ENCODE peak calls at places on chromosomes 13 and 19, in four cellular contexts. F is HepG2, Q is SK-N-SH, H is ovary. K is an unnamed sample.
A peak's percentile ranks its signal among the peaks of the same experiment; 100 is the strongest.

GRCh38 chr13:94188173-94188869 is 291.2 kb downstream of the DCT start:
- DNase-seq in H (no peak), F (no peak), Q (no peak), K (no peak)

GRCh38 chr13:82758056-82758455 is 1124.2 kb downstream of the SLITRK1 start:
- DNase-seq in H (no peak), Q (peak; percentile 37), F (peak; percentile 15), K (no peak)

GRCh38 chr13:110912651-110913051 is 2.2 kb downstream of the ANKRD10 start:
- DNase-seq in F (peak; percentile 54), Q (no peak), H (no peak), K (no peak)

GRCh38 chr19:19623383-19623782 is 4.6 kb downstream of the LPAR2 start:
- DNase-seq in Q (no peak), H (no peak), F (no peak), K (no peak)

GRCh38 chr13:107205318-107206112 is 637.6 kb upstream of the ARGLU1 start:
- DNase-seq in Q (peak; percentile 71), F (peak; percentile 31), H (no peak), K (peak; percentile 87)

GRCh38 chr13:40124648-40125045 is 469.2 kb downstream of the COG6 start:
- DNase-seq in F (no peak), Q (no peak), H (no peak), K (no peak)

GRCh38 chr19:55245236-55245904 is 13.4 kb downstream of the PPP6R1 start:
- DNase-seq in H (no peak), Q (no peak), F (no peak), K (peak; percentile 59)

GRCh38 chr13:50016421-50016820 is 1.2 kb downstream of the KCNRG start:
- DNase-seq in H (no peak), F (no peak), Q (no peak), K (no peak)

GRCh38 chr19:53432088-53432661 is 391 bp downstream of the ZNF761 start:
- DNase-seq in H (peak; percentile 30), Q (peak; percentile 50), F (no peak), K (peak; percentile 81)

GRCh38 chr19:13430790-13431582 is 75.3 kb downstream of the CACNA1A start:
- DNase-seq in Q (peak; percentile 39), F (peak; percentile 33), H (no peak), K (no peak)

GRCh38 chr19:50565984-50566903 is 2.0 kb downstream of the LRRC4B start:
- DNase-seq in H (no peak), Q (no peak), F (no peak), K (no peak)

GRCh38 chr13:98105929-98106336 is 37.0 kb upstream of the FARP1 start:
- DNase-seq in Q (no peak), H (no peak), F (peak; percentile 90), K (peak; percentile 44)

GRCh38 chr13:30173301-30173605 is 134.1 kb downstream of the KATNAL1 start:
- DNase-seq in H (no peak), F (no peak), Q (no peak), K (no peak)

GRCh38 chr13:48400820-48401219 is 12.1 kb downstream of the LPAR6 start:
- DNase-seq in Q (no peak), H (no peak), F (no peak), K (no peak)

GRCh38 chr13:50523307-50523706 is 320.2 kb downstream of the DLEU7 start:
- DNase-seq in Q (no peak), H (no peak), F (no peak), K (no peak)

GRCh38 chr13:110493161-110493593 is 68.3 kb downstream of the RAB20 start:
- DNase-seq in F (no peak), Q (no peak), H (no peak), K (no peak)

DNA sequence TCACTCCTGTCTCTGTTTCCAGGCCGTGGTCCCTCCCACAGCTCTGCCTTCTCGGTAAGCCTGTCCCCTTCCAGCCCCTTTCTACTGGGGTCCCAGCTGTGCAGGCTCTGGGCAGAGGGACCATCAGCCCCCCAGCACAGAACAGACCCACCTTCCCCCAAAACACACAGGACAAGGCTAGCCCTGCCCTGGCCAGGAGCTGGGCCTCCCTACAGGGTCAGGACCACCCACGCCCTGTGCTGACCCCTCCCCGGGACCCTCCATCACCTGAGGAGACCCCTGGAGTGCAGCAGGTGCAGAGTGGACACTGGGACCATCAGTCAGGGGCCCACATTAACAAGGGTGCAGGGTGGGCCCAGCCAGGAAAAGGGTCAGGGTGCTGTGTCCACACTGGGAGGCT is 13.9 kb downstream of the CEACAM3 start:
- DNase-seq in Q (no peak), F (no peak), H (no peak), K (no peak)
- H3K9me3 ChIP-seq in Q (no peaks in the 10 kb centered on the region), F (no peaks in the 10 kb centered on the region), H (no peaks in the 10 kb centered on the region), K (no peaks in the 10 kb centered on the region)

GRCh38 chr19:6739390-6739883 is at the start of gene TRIP10:
- DNase-seq in Q (peak; percentile 94), H (peak; percentile 83), F (peak; percentile 68), K (peak; percentile 90)

GRCh38 chr19:6738726-6739389 is 622 bp upstream of the TRIP10 start:
- DNase-seq in F (no peak), Q (no peak), H (peak; percentile 67), K (no peak)

GRCh38 chr19:6736917-6737283 is 480 bp downstream of the GPR108 start:
- DNase-seq in F (no peak), Q (peak; percentile 97), H (peak; percentile 52), K (no peak)

GRCh38 chr19:6737284-6737872 is at the start of gene GPR108:
- DNase-seq in F (peak; percentile 100), Q (peak; percentile 96), H (peak; percentile 100), K (peak; percentile 100)

GRCh38 chr19:6737873-6738725 is 719 bp upstream of the GPR108 start:
- DNase-seq in H (peak; percentile 98), F (peak; percentile 87), Q (no peak), K (no peak)
- TF ChIP-seq EP300 in H (no peak), F (no peak), Q (no peak), K (no peak)

DNA sequence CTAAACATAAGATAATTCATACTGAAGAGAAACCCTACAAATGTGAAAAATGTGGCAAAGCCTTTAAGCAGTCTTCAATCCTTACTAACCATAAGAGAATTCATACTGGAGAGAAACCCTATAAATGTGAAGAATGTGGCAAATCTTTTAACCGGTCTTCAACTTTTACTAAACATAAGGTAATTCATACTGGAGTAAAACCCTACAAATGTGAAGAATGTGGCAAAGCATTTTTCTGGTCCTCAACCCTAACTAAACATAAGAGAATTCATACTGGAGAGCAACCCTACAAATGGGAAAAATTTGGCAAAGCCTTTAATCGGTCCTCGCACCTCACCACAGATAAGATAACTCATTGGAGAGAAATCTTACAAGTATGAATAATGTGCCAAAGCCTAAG is 40.6 kb downstream of the ZNF254 start:
- DNase-seq in H (no peak), Q (no peak), F (no peak), K (no peak)
- H3K9me3 ChIP-seq in H (peaks cover 10% of the 10 kb centered on the region), Q (peaks cover 69% of the 10 kb centered on the region), F (peaks cover 75% of the 10 kb centered on the region), K (peaks cover 88% of the 10 kb centered on the region)

DNA sequence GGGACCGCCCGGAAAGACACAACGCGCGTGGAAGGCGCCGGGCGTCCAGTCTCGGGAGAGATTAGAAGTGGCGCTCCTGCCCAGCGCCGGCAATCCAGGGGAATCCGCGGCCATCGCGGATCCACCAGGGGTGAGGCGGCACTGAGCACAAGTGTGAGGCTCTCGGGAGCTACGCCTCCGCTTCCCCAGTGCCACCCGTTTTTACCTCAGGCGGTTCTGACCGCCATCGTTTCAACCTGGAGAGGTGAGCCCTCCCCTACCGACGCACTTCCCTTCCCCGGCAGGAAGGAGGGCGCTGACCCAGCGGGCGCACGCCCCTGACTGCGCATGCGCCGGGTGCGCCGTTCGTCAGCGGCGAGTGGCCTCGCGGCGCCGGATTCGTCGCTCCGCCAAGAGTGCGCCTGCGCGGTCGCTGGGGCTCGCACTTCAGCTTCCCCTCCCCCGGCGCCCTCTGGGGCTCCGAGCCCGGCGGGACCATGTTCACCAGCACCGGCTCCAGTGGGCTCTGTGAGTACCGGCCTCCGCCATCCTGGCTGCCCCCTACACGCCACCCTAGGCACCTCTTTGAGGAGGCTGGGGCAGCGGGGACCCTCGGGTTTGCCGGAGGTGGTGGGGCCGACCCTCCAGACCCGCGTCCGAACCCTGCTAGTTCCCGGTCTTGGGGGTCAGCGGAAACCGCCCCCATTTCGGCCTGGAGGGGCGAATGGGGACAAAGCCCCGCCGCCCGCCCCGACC is at the start of gene UBAC2:
- DNase-seq in F (peak; percentile 89), H (peak; percentile 95), Q (peak; percentile 99), K (peak; percentile 95)
- TF ChIP-seq EP300 in F (no peak), H (no peak), Q (no peak), K (no peak)

DNA sequence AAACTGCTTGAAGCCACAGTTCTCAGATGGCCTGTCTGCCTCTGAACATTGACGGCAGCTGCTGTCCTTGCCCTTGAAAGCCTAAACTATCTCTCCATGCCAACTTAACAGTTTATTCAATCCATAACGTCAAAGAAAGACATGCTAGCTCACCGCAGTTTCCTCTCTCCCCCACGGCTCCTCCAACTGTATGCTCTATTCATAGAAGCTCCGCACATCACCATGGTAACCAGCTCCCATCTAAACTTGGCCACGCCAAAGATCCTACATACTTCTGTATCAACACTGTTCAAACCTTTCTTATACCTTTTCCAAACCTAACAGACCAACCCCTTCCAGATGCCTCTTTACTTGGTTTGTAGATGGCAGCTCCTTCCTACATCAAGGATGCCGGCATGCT is 48.6 kb downstream of the ZNF91 start:
- DNase-seq in Q (no peak), F (no peak), H (no peak), K (no peak)
- H3K9me3 ChIP-seq in Q (peaks cover 8% of the 10 kb centered on the region), F (peaks cover 87% of the 10 kb centered on the region), H (peaks cover 2% of the 10 kb centered on the region), K (peaks cover 77% of the 10 kb centered on the region)

DNA sequence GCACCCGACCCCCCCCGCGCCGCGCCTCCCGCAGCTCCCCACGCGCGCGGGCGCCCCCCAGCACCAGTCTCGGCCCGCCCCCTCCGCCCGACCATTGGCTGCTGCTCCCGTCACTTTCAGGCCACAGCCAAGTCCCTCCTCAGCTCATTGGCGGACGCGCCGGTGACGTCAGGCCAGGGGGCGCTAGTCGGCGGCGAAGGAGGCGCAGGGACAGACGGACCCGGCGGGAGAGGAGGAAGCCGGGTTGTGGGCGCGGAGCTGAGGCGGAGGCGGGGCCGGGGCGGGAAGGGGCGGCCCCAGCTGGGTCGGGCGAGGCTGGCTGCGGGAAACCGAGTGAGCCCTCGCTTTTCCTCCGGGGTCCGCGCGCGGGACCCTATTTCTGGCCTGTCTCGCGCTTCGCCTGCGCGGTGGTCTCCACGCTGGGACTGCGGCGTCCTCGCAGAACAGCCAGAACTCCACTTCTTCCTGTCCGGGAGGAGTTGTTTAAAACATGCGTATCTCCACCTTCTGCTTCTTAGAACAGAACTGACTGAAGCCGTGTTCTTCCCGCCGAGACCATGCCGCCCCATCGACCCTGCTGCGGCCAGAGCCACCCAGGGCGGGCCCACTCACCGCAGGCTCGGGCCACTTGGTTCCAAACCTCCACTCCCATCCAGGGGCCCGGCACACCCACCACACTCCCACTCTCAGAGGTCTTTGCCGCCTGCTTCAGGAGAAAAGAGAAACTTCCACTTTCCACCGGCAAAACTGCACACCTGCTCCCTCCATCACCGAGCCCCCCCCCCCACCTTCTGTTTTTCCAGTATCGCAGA is 459 bp upstream of the TMTC4 start:
- DNase-seq in H (peak; percentile 99), F (peak; percentile 93), Q (peak; percentile 99), K (peak; percentile 100)
- TF ChIP-seq EP300 in H (no peak), F (no peak), Q (no peak), K (no peak)

DNA sequence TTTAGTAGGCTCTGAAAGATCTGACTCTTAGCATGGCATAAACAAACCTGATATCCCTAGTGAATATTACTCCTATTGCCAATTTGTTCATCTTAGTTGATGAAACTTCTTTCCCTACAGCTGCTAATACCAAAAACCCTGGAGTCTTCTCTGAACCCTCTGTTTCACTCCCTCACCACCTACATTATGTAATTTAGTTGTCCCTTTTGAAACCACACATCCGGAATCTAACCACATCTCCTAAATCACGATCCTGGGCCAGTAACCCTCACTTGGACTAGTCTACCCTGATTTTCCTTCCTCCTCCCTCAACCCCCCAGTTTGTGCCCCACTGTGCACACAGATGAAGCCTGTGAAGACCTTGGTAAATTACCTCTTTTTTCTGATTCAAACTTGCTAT is 1.2 kb downstream of the ZNF256 start:
- DNase-seq in H (no peak), F (no peak), Q (no peak), K (no peak)
- H3K9me3 ChIP-seq in H (no peaks in the 10 kb centered on the region), F (peaks cover 36% of the 10 kb centered on the region), Q (no peaks in the 10 kb centered on the region), K (peaks cover 47% of the 10 kb centered on the region)